ENCODE peak calls at places on chromosome 3, in seven cellular contexts. One of them, this sample, is unnamed.

GRCh38 chr3:56958879-56959607 is 101.4 kb upstream of the SPATA12 start:
- DNase-seq in EH: no peak
- DNase-seq in CD4-positive, alpha-beta T cell: no peak
- DNase-seq in ELR: no peak
- DNase-seq in KBM-7: no peak
- DNase-seq in BJ: no peak
- DNase-seq in islet precursor cell: no peak
- DNase-seq in this sample: no peak

GRCh38 chr3:75035146-75035545 is 420.7 kb upstream of the CNTN3 start:
- DNase-seq in EH: no peak
- DNase-seq in CD4-positive, alpha-beta T cell: no peak
- DNase-seq in ELR: no peak
- DNase-seq in KBM-7: no peak
- DNase-seq in BJ: no peak
- DNase-seq in islet precursor cell: peak
- DNase-seq in this sample: no peak

GRCh38 chr3:14451844-14452533 is 49.6 kb downstream of the SLC6A6 start:
- DNase-seq in EH: peak
- DNase-seq in CD4-positive, alpha-beta T cell: no peak
- DNase-seq in ELR: peak
- DNase-seq in KBM-7: no peak
- DNase-seq in BJ: peak
- DNase-seq in islet precursor cell: no peak
- DNase-seq in this sample: peak

GRCh38 chr3:57805263-57805662 is 49.2 kb downstream of the SLMAP start:
- DNase-seq in EH: no peak
- DNase-seq in CD4-positive, alpha-beta T cell: no peak
- DNase-seq in ELR: no peak
- DNase-seq in KBM-7: no peak
- DNase-seq in BJ: no peak
- DNase-seq in islet precursor cell: no peak
- DNase-seq in this sample: no peak

GRCh38 chr3:161296814-161297213 is 74.5 kb downstream of the SPTSSB start:
- DNase-seq in EH: no peak
- DNase-seq in CD4-positive, alpha-beta T cell: no peak
- DNase-seq in ELR: no peak
- DNase-seq in KBM-7: no peak
- DNase-seq in BJ: no peak
- DNase-seq in islet precursor cell: no peak
- DNase-seq in this sample: no peak

GRCh38 chr3:133776794-133777438 is 28.7 kb upstream of the SRPRB start:
- DNase-seq in EH: no peak
- DNase-seq in CD4-positive, alpha-beta T cell: no peak
- DNase-seq in ELR: no peak
- DNase-seq in KBM-7: no peak
- DNase-seq in BJ: no peak
- DNase-seq in islet precursor cell: no peak
- DNase-seq in this sample: no peak

GRCh38 chr3:105764378-105765376 is 104.1 kb downstream of the CBLB start:
- DNase-seq in EH: no peak
- DNase-seq in CD4-positive, alpha-beta T cell: no peak
- DNase-seq in ELR: no peak
- DNase-seq in KBM-7: peak
- DNase-seq in BJ: no peak
- DNase-seq in islet precursor cell: no peak
- DNase-seq in this sample: no peak

GRCh38 chr3:10666621-10667020 is 149.4 kb upstream of the SLC6A11 start:
- DNase-seq in EH: no peak
- DNase-seq in CD4-positive, alpha-beta T cell: no peak
- DNase-seq in ELR: no peak
- DNase-seq in KBM-7: peak
- DNase-seq in BJ: no peak
- DNase-seq in islet precursor cell: no peak
- DNase-seq in this sample: no peak

GRCh38 chr3:124650798-124651197 is 79.5 kb upstream of the UMPS start:
- DNase-seq in EH: no peak
- DNase-seq in CD4-positive, alpha-beta T cell: no peak
- DNase-seq in ELR: no peak
- DNase-seq in KBM-7: peak
- DNase-seq in BJ: no peak
- DNase-seq in islet precursor cell: no peak
- DNase-seq in this sample: no peak

GRCh38 chr3:161413127-161413854 is 42.0 kb upstream of the SPTSSB start:
- DNase-seq in EH: peak
- DNase-seq in CD4-positive, alpha-beta T cell: no peak
- DNase-seq in ELR: no peak
- DNase-seq in KBM-7: no peak
- DNase-seq in BJ: no peak
- DNase-seq in islet precursor cell: no peak
- DNase-seq in this sample: peak

GRCh38 chr3:134809412-134810051 is 14.5 kb downstream of the EPHB1 start:
- DNase-seq in EH: no peak
- DNase-seq in CD4-positive, alpha-beta T cell: no peak
- DNase-seq in ELR: no peak
- DNase-seq in KBM-7: no peak
- DNase-seq in BJ: no peak
- DNase-seq in islet precursor cell: no peak
- DNase-seq in this sample: no peak

GRCh38 chr3:71652786-71653419 is 69.4 kb upstream of the FOXP1 start:
- DNase-seq in EH: peak
- DNase-seq in CD4-positive, alpha-beta T cell: no peak
- DNase-seq in ELR: peak
- DNase-seq in KBM-7: peak
- DNase-seq in BJ: no peak
- DNase-seq in islet precursor cell: no peak
- DNase-seq in this sample: peak

GRCh38 chr3:23549148-23549910 is 256.4 kb upstream of the UBE2E1 start:
- DNase-seq in EH: no peak
- DNase-seq in CD4-positive, alpha-beta T cell: no peak
- DNase-seq in ELR: no peak
- DNase-seq in KBM-7: no peak
- DNase-seq in BJ: no peak
- DNase-seq in islet precursor cell: no peak
- DNase-seq in this sample: no peak

GRCh38 chr3:40642812-40643211 is 118.1 kb downstream of the ZNF621 start:
- DNase-seq in EH: no peak
- DNase-seq in CD4-positive, alpha-beta T cell: no peak
- DNase-seq in ELR: no peak
- DNase-seq in KBM-7: no peak
- DNase-seq in BJ: no peak
- DNase-seq in islet precursor cell: no peak
- DNase-seq in this sample: no peak

GRCh38 chr3:197847866-197848401 is 56.9 kb downstream of the LRCH3 start:
- DNase-seq in EH: peak
- DNase-seq in CD4-positive, alpha-beta T cell: peak
- DNase-seq in ELR: peak
- DNase-seq in KBM-7: peak
- DNase-seq in BJ: peak
- DNase-seq in islet precursor cell: peak
- DNase-seq in this sample: peak

GRCh38 chr3:145518639-145519038 is 642.3 kb downstream of the PLOD2 start:
- DNase-seq in EH: no peak
- DNase-seq in CD4-positive, alpha-beta T cell: no peak
- DNase-seq in ELR: no peak
- DNase-seq in KBM-7: no peak
- DNase-seq in BJ: no peak
- DNase-seq in islet precursor cell: no peak
- DNase-seq in this sample: no peak

GRCh38 chr3:48647714-48648113 is 12.5 kb upstream of the SLC26A6 start:
- DNase-seq in EH: no peak
- DNase-seq in CD4-positive, alpha-beta T cell: no peak
- DNase-seq in ELR: no peak
- DNase-seq in KBM-7: no peak
- DNase-seq in BJ: no peak
- DNase-seq in islet precursor cell: no peak
- DNase-seq in this sample: no peak

GRCh38 chr3:10463191-10464067 is 42.0 kb downstream of the ATP2B2 start:
- DNase-seq in EH: no peak
- DNase-seq in CD4-positive, alpha-beta T cell: no peak
- DNase-seq in ELR: no peak
- DNase-seq in KBM-7: no peak
- DNase-seq in BJ: no peak
- DNase-seq in islet precursor cell: no peak
- DNase-seq in this sample: no peak

GRCh38 chr3:177725165-177725564 is 527.9 kb upstream of the TBL1XR1 start:
- DNase-seq in EH: no peak
- DNase-seq in CD4-positive, alpha-beta T cell: no peak
- DNase-seq in ELR: no peak
- DNase-seq in KBM-7: peak
- DNase-seq in BJ: no peak
- DNase-seq in islet precursor cell: no peak
- DNase-seq in this sample: no peak

GRCh38 chr3:70981252-70981933 is 602.1 kb downstream of the FOXP1 start:
- DNase-seq in EH: no peak
- DNase-seq in CD4-positive, alpha-beta T cell: no peak
- DNase-seq in ELR: no peak
- DNase-seq in KBM-7: no peak
- DNase-seq in BJ: no peak
- DNase-seq in islet precursor cell: no peak
- DNase-seq in this sample: peak

GRCh38 chr3:47782538-47783308 is 1.0 kb upstream of the SMARCC1 start:
- DNase-seq in EH: no peak
- DNase-seq in CD4-positive, alpha-beta T cell: no peak
- DNase-seq in ELR: no peak
- DNase-seq in KBM-7: peak
- DNase-seq in BJ: no peak
- DNase-seq in islet precursor cell: no peak
- DNase-seq in this sample: no peak

GRCh38 chr3:190424478-190425439 is 24.9 kb downstream of the TMEM207 start:
- DNase-seq in EH: peak
- DNase-seq in CD4-positive, alpha-beta T cell: peak
- DNase-seq in ELR: peak
- DNase-seq in KBM-7: peak
- DNase-seq in BJ: no peak
- DNase-seq in islet precursor cell: peak
- DNase-seq in this sample: peak

GRCh38 chr3:12993623-12994356 is 79.4 kb downstream of the IQSEC1 start:
- DNase-seq in EH: peak
- DNase-seq in CD4-positive, alpha-beta T cell: no peak
- DNase-seq in ELR: peak
- DNase-seq in KBM-7: no peak
- DNase-seq in BJ: no peak
- DNase-seq in islet precursor cell: no peak
- DNase-seq in this sample: no peak

GRCh38 chr3:177596248-177596821 is 399.1 kb upstream of the TBL1XR1 start:
- DNase-seq in EH: peak
- DNase-seq in CD4-positive, alpha-beta T cell: no peak
- DNase-seq in ELR: peak
- DNase-seq in KBM-7: no peak
- DNase-seq in BJ: no peak
- DNase-seq in islet precursor cell: peak
- DNase-seq in this sample: no peak

GRCh38 chr3:94234177-94234788 is 171.4 kb downstream of the NSUN3 start:
- DNase-seq in EH: peak
- DNase-seq in CD4-positive, alpha-beta T cell: no peak
- DNase-seq in ELR: peak
- DNase-seq in KBM-7: peak
- DNase-seq in BJ: no peak
- DNase-seq in islet precursor cell: no peak
- DNase-seq in this sample: peak

GRCh38 chr3:66153471-66153870 is 67.3 kb upstream of the SLC25A26 start:
- DNase-seq in EH: peak
- DNase-seq in CD4-positive, alpha-beta T cell: no peak
- DNase-seq in ELR: no peak
- DNase-seq in KBM-7: no peak
- DNase-seq in BJ: no peak
- DNase-seq in islet precursor cell: no peak
- DNase-seq in this sample: no peak

GRCh38 chr3:53941174-53941573 is 49.5 kb upstream of the SELENOK start:
- DNase-seq in EH: peak
- DNase-seq in CD4-positive, alpha-beta T cell: no peak
- DNase-seq in ELR: peak
- DNase-seq in KBM-7: no peak
- DNase-seq in BJ: no peak
- DNase-seq in islet precursor cell: no peak
- DNase-seq in this sample: peak

GRCh38 chr3:29313981-29314726 is 33.3 kb downstream of the RBMS3 start:
- DNase-seq in EH: no peak
- DNase-seq in CD4-positive, alpha-beta T cell: no peak
- DNase-seq in ELR: no peak
- DNase-seq in KBM-7: no peak
- DNase-seq in BJ: no peak
- DNase-seq in islet precursor cell: no peak
- DNase-seq in this sample: no peak

GRCh38 chr3:134376786-134377431 is 2.7 kb upstream of the AMOTL2 start:
- DNase-seq in EH: no peak
- DNase-seq in CD4-positive, alpha-beta T cell: no peak
- DNase-seq in ELR: no peak
- DNase-seq in KBM-7: no peak
- DNase-seq in BJ: no peak
- DNase-seq in islet precursor cell: peak
- DNase-seq in this sample: no peak

GRCh38 chr3:52444860-52445793 is at the start of gene SEMA3G:
- DNase-seq in EH: peak
- DNase-seq in CD4-positive, alpha-beta T cell: peak
- DNase-seq in ELR: peak
- DNase-seq in KBM-7: peak
- DNase-seq in BJ: no peak
- DNase-seq in islet precursor cell: peak
- DNase-seq in this sample: peak

GRCh38 chr3:71511037-71511436 is 72.5 kb downstream of the FOXP1 start:
- DNase-seq in EH: peak
- DNase-seq in CD4-positive, alpha-beta T cell: no peak
- DNase-seq in ELR: peak
- DNase-seq in KBM-7: peak
- DNase-seq in BJ: peak
- DNase-seq in islet precursor cell: peak
- DNase-seq in this sample: peak

GRCh38 chr3:119305271-119305670 is 11.1 kb downstream of the ARHGAP31 start:
- DNase-seq in EH: peak
- DNase-seq in CD4-positive, alpha-beta T cell: no peak
- DNase-seq in ELR: no peak
- DNase-seq in KBM-7: no peak
- DNase-seq in BJ: no peak
- DNase-seq in islet precursor cell: no peak
- DNase-seq in this sample: no peak

GRCh38 chr3:59310736-59311135 is 260.9 kb upstream of the CFAP20DC start:
- DNase-seq in EH: no peak
- DNase-seq in CD4-positive, alpha-beta T cell: no peak
- DNase-seq in ELR: no peak
- DNase-seq in KBM-7: no peak
- DNase-seq in BJ: no peak
- DNase-seq in islet precursor cell: no peak
- DNase-seq in this sample: no peak

GRCh38 chr3:48157215-48157840 is 30.9 kb downstream of the CDC25A start:
- DNase-seq in EH: peak
- DNase-seq in CD4-positive, alpha-beta T cell: no peak
- DNase-seq in ELR: peak
- DNase-seq in KBM-7: no peak
- DNase-seq in BJ: no peak
- DNase-seq in islet precursor cell: no peak
- DNase-seq in this sample: no peak

GRCh38 chr3:143716731-143717130 is 131.5 kb downstream of the SLC9A9 start:
- DNase-seq in EH: no peak
- DNase-seq in CD4-positive, alpha-beta T cell: no peak
- DNase-seq in ELR: no peak
- DNase-seq in KBM-7: no peak
- DNase-seq in BJ: no peak
- DNase-seq in islet precursor cell: no peak
- DNase-seq in this sample: peak

GRCh38 chr3:179322481-179323196 is at the start of gene ZNF639:
- DNase-seq in EH: peak
- DNase-seq in CD4-positive, alpha-beta T cell: peak
- DNase-seq in ELR: peak
- DNase-seq in KBM-7: peak
- DNase-seq in BJ: no peak
- DNase-seq in islet precursor cell: peak
- DNase-seq in this sample: peak

This sample was measured in LHCN-M2.